ENCODE peak calls at places on chromosomes 12 and 14, in six cellular contexts. L, C, U, X, O and F are unnamed samples.

GRCh38 chr12:87793134-87793533 is 236.1 kb downstream of the C12orf50 start:
- DNase-seq in L (no peak), C (no peak), U (no peak), X (no peak), O (no peak), F (no peak)

GRCh38 chr14:65357091-65357490 is 55.4 kb upstream of the FUT8 start:
- DNase-seq in L (no peak), C (no peak), U (no peak), X (peak), O (no peak), F (no peak)

GRCh38 chr12:118061011-118061875 is at the start of gene WSB2:
- DNase-seq in L (peak), C (peak), U (no peak), X (peak), O (peak), F (no peak)

GRCh38 chr14:23569443-23570151 is 2.0 kb upstream of the AP1G2 start:
- DNase-seq in L (no peak), C (peak), U (no peak), X (no peak), O (no peak), F (no peak)

GRCh38 chr14:75399819-75400678 is 27.8 kb upstream of the JDP2 start:
- DNase-seq in L (no peak), C (no peak), U (no peak), X (no peak), O (no peak), F (no peak)

GRCh38 chr14:96098309-96098998 is 59.3 kb downstream of the C14orf132 start:
- DNase-seq in L (no peak), C (peak), U (no peak), X (peak), O (no peak), F (peak)

GRCh38 chr12:52817699-52818238 is 3.9 kb upstream of the KRT4 start:
- DNase-seq in L (no peak), C (no peak), U (no peak), X (no peak), O (no peak), F (no peak)

GRCh38 chr14:101500681-101501080 is 60.6 kb upstream of the DIO3 start:
- DNase-seq in L (no peak), C (no peak), U (no peak), X (no peak), O (no peak), F (no peak)

GRCh38 chr14:42140831-42141279 is 534.2 kb downstream of the LRFN5 start:
- DNase-seq in L (no peak), C (no peak), U (peak), X (no peak), O (no peak), F (no peak)

GRCh38 chr14:45112886-45113772 is 21.2 kb downstream of the FKBP3 start:
- DNase-seq in L (no peak), C (no peak), U (no peak), X (no peak), O (no peak), F (no peak)

GRCh38 chr14:90979451-90979850 is 81.0 kb downstream of the RPS6KA5 start:
- DNase-seq in L (no peak), C (no peak), U (no peak), X (no peak), O (no peak), F (no peak)

GRCh38 chr14:68674538-68675232 is 118.2 kb downstream of the ZFP36L1 start:
- DNase-seq in L (no peak), C (no peak), U (no peak), X (no peak), O (no peak), F (no peak)

GRCh38 chr12:18546399-18546798 is 191.4 kb downstream of the PLCZ1 start:
- DNase-seq in L (no peak), C (no peak), U (no peak), X (no peak), O (no peak), F (no peak)

GRCh38 chr12:32039341-32039740 is 67.3 kb upstream of the BICD1 start:
- DNase-seq in L (no peak), C (no peak), U (no peak), X (no peak), O (no peak), F (no peak)

GRCh38 chr12:63882844-63883243 is 38.3 kb downstream of the SRGAP1 start:
- DNase-seq in L (no peak), C (no peak), U (no peak), X (no peak), O (no peak), F (no peak)

GRCh38 chr14:35159742-35160409 is 37.5 kb downstream of the PRORP start:
- DNase-seq in L (no peak), C (no peak), U (peak), X (no peak), O (no peak), F (no peak)

GRCh38 chr12:100138048-100138907 is 4.4 kb downstream of the BLTP3B start:
- DNase-seq in L (no peak), C (no peak), U (no peak), X (peak), O (no peak), F (peak)

GRCh38 chr12:31752450-31752849 is 23.6 kb upstream of the AMN1 start:
- DNase-seq in L (no peak), C (no peak), U (no peak), X (peak), O (no peak), F (no peak)

GRCh38 chr12:28574746-28575592 is 384.7 kb downstream of the CCDC91 start:
- DNase-seq in L (no peak), C (no peak), U (no peak), X (no peak), O (no peak), F (no peak)

GRCh38 chr14:73239463-73240241 is 2.3 kb downstream of the PAPLN start:
- DNase-seq in L (no peak), C (no peak), U (no peak), X (no peak), O (no peak), F (no peak)

GRCh38 chr12:108696111-108696995 is 35.0 kb downstream of the CORO1C start:
- DNase-seq in L (no peak), C (no peak), U (peak), X (no peak), O (no peak), F (peak)

GRCh38 chr12:129195081-129195480 is 341.8 kb downstream of the GLT1D1 start:
- DNase-seq in L (no peak), C (no peak), U (no peak), X (no peak), O (no peak), F (no peak)

GRCh38 chr12:100166232-100166631 is 23.6 kb upstream of the BLTP3B start:
- DNase-seq in L (no peak), C (no peak), U (no peak), X (no peak), O (no peak), F (no peak)

GRCh38 chr12:53811606-53812005 is 59.8 kb upstream of the CISTR start:
- DNase-seq in L (no peak), C (no peak), U (no peak), X (no peak), O (no peak), F (no peak)

GRCh38 chr12:106429636-106430035 is 72.1 kb downstream of the POLR3B start:
- DNase-seq in L (no peak), C (no peak), U (no peak), X (no peak), O (no peak), F (no peak)

GRCh38 chr14:26841920-26842741 is 244.3 kb upstream of the NOVA1 start:
- DNase-seq in L (no peak), C (peak), U (peak), X (no peak), O (no peak), F (no peak)

GRCh38 chr14:81517798-81518398 is 15.8 kb downstream of the SEL1L start:
- DNase-seq in L (no peak), C (no peak), U (no peak), X (no peak), O (no peak), F (no peak)

GRCh38 chr14:80498533-80498932 is 287.2 kb upstream of the DIO2 start:
- DNase-seq in L (no peak), C (no peak), U (no peak), X (no peak), O (no peak), F (no peak)

GRCh38 chr14:64158608-64159007 is 135.6 kb downstream of the ESR2 start:
- DNase-seq in L (no peak), C (no peak), U (no peak), X (no peak), O (no peak), F (no peak)

GRCh38 chr12:49097381-49097780 is 2.8 kb upstream of the DHH start:
- DNase-seq in L (no peak), C (no peak), U (no peak), X (no peak), O (no peak), F (no peak)

GRCh38 chr14:89466460-89466859 is 49.4 kb upstream of the FOXN3 start:
- DNase-seq in L (no peak), C (no peak), U (no peak), X (no peak), O (peak), F (peak)